ENCODE peak calls at places on chromosomes 12 and 14, in five cellular contexts. H, Y, S, C and W are unnamed samples.

GRCh38 chr12:76784600-76785051 is 20.7 kb downstream of the ZDHHC17 start:
- DNase-seq in H (no peak), Y (no peak), S (no peak), C (no peak), W (no peak)

GRCh38 chr12:47777741-47778558 is 4.9 kb downstream of the SLC48A1 start:
- DNase-seq in H (no peak), Y (no peak), S (peak), C (no peak), W (no peak)

GRCh38 chr14:93857500-93857899 is 69.2 kb upstream of the PRIMA1 start:
- DNase-seq in H (no peak), Y (no peak), S (no peak), C (no peak), W (no peak)

GRCh38 chr12:26711569-26711968 is 121.4 kb downstream of the ITPR2 start:
- DNase-seq in H (no peak), Y (no peak), S (no peak), C (no peak), W (no peak)

GRCh38 chr12:2668816-2669215 is 126.0 kb upstream of the FKBP4 start:
- DNase-seq in H (no peak), Y (no peak), S (no peak), C (no peak), W (no peak)

GRCh38 chr12:25054783-25055144 is 105.9 kb upstream of the BCAT1 start:
- DNase-seq in H (no peak), Y (no peak), S (no peak), C (peak), W (no peak)

GRCh38 chr12:5965950-5966383 is 20.9 kb upstream of the ANO2 start:
- DNase-seq in H (peak), Y (no peak), S (no peak), C (peak), W (peak)

GRCh38 chr12:96136129-96136528 is 58.0 kb upstream of the ELK3 start:
- DNase-seq in H (no peak), Y (no peak), S (no peak), C (no peak), W (no peak)

GRCh38 chr14:74425525-74426201 is 347 bp downstream of the SYNDIG1L start:
- DNase-seq in H (peak), Y (peak), S (no peak), C (peak), W (peak)

GRCh38 chr14:87748558-87748957 is 244.4 kb downstream of the GALC start:
- DNase-seq in H (no peak), Y (no peak), S (no peak), C (no peak), W (no peak)

GRCh38 chr12:128763395-128763794 is 60.4 kb downstream of the SLC15A4 start:
- DNase-seq in H (no peak), Y (no peak), S (no peak), C (no peak), W (no peak)

GRCh38 chr12:119876761-119877638 is at the start of gene CIT:
- DNase-seq in H (peak), Y (peak), S (peak), C (peak), W (peak)

GRCh38 chr14:35532783-35533356 is 1.1 kb upstream of the INSM2 start:
- DNase-seq in H (no peak), Y (no peak), S (no peak), C (no peak), W (no peak)

GRCh38 chr12:68501226-68501625 is 109.5 kb upstream of the RAP1B start:
- DNase-seq in H (no peak), Y (no peak), S (no peak), C (no peak), W (no peak)

GRCh38 chr12:59322473-59322872 is 273.4 kb upstream of the SLC16A7 start:
- DNase-seq in H (no peak), Y (no peak), S (peak), C (no peak), W (no peak)

GRCh38 chr12:79187032-79187431 is 322.5 kb downstream of the SYT1 start:
- DNase-seq in H (no peak), Y (no peak), S (no peak), C (no peak), W (no peak)

GRCh38 chr14:77290705-77291104 is 19.7 kb upstream of the NGB start:
- DNase-seq in H (no peak), Y (no peak), S (no peak), C (no peak), W (no peak)

GRCh38 chr12:48351022-48351708 is 446 bp upstream of the ZNF641 start:
- DNase-seq in H (peak), Y (peak), S (peak), C (peak), W (peak)

GRCh38 chr14:51453869-51454268 is 197.8 kb upstream of the FRMD6 start:
- DNase-seq in H (no peak), Y (no peak), S (peak), C (peak), W (no peak)

GRCh38 chr12:14810953-14811483 is 3.0 kb downstream of the SMCO3 start:
- DNase-seq in H (no peak), Y (no peak), S (no peak), C (peak), W (peak)
- TF ChIP-seq CTCF in H (no peak), Y (no peak), S (no peak), C (no peak), W (peak)

GRCh38 chr12:109930028-109930800 is 30.1 kb downstream of the TCHP start:
- DNase-seq in H (no peak), Y (no peak), S (no peak), C (no peak), W (no peak)

GRCh38 chr12:109932878-109933503 is 32.9 kb downstream of the TCHP start:
- DNase-seq in H (no peak), Y (peak), S (no peak), C (no peak), W (peak)

GRCh38 chr12:109937371-109937770 is 37.3 kb downstream of the TCHP start:
- DNase-seq in H (no peak), Y (no peak), S (no peak), C (no peak), W (no peak)

GRCh38 chr12:109931143-109931542 is 31.1 kb downstream of the TCHP start:
- DNase-seq in H (no peak), Y (no peak), S (no peak), C (no peak), W (no peak)

GRCh38 chr12:109934026-109934425 is 34.0 kb downstream of the TCHP start:
- DNase-seq in H (no peak), Y (no peak), S (no peak), C (no peak), W (no peak)
- TF ChIP-seq CTCF in H (peak), Y (no peak), S (no peak), C (no peak), W (peak)

GRCh38 chr12:46131729-46132128 is 137.1 kb downstream of the SLC38A1 start:
- DNase-seq in H (no peak), Y (no peak), S (no peak), C (no peak), W (no peak)
- TF ChIP-seq CTCF in H (no peak), Y (no peak), S (no peak), C (no peak), W (no peak)

DNA sequence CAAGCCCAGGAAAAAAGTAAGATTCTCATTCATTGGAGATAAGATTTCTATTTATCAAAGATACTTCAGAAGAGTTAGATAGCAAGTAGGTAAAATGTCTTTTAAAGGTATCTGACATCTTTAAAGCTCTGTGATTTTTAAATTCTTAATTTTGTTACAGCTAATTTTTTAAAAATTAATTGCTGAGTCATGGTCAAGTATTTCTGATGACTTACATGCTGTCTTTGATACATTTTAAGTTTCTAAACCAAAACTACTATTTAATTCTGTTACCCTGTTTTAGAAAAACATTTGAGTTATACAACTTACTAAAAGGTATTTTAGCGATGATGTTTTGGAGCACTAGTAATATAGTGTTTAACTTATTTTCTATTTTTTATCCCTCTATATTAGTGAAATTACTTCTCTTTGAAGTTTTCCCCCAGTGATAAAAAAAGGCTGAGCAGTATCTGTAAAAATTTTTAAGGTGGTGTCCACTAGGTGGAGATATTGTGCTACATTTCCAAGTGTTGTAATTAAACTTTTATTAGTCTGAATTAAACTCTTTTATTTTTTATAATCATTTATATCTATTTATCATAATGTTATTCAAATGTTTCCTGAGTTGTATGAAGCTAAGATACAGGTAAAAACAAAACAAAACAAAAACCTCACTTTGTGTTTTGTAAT is 11.5 kb downstream of the ALG10 start:
- DNase-seq in H (no peak), Y (no peak), S (no peak), C (peak), W (no peak)
- TF ChIP-seq CTCF in H (peak), Y (no peak), S (peak), C (peak), W (peak)

DNA sequence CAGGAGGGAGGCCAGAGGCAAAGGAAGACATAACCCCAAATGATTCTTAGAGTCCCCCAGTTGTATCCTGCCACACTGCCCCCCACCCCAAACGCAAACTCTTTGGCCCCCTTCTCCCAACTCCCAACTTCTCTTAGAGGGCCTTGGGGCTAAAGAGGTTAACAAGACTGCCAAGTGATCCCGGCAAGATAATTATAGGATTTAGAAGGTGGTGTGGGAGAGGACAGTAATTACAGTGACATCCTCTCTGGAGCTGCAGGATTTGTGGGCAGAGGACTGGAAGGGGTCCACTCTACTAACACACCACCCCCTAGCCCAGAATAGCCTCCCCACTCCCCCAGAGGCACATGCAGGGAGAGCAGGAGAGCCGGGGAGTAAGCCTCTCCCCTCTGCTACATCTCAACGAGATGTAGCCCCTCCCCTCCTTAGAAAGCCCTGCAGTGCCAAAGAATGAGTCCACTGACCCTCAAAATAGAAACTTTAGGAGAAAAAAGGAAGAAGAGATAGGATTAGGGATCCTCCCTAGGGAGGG is 5.3 kb upstream of the GDF11 start:
- DNase-seq in H (no peak), Y (no peak), S (no peak), C (no peak), W (no peak)
- TF ChIP-seq CTCF in H (no peak), Y (no peak), S (no peak), C (no peak), W (no peak)